ENCODE peak calls at places on chromosomes 2 and 18, in six cellular contexts. T is mesendoderm, F is prostate gland, R is MM.1S, D is HCT116, V is Peyer's patch. A is an unnamed sample.

GRCh38 chr2:236856856-236857616 is 228.7 kb upstream of the COPS8 start:
- DNase-seq in F (no peak), T (peak; percentile 79), R (no peak), D (no peak), V (no peak), A (peak; percentile 47)

GRCh38 chr2:126930970-126931590 is 32.4 kb downstream of the TEX51 start:
- DNase-seq in T (no peak), R (no peak), D (no peak), V (no peak), F (no peak), A (no peak)

GRCh38 chr2:128638311-128638710 is 319.6 kb upstream of the HS6ST1 start:
- DNase-seq in F (no peak), R (no peak), T (no peak), D (no peak), V (peak; percentile 42), A (no peak)

GRCh38 chr2:40412456-40412855 is 39.4 kb downstream of the SLC8A1 start:
- DNase-seq in F (no peak), T (no peak), D (peak; percentile 16), R (no peak), V (no peak), A (no peak)

GRCh38 chr2:44100351-44100750 is 68.3 kb upstream of the PPM1B start:
- DNase-seq in T (no peak), V (peak; percentile 52), R (peak; percentile 65), D (peak; percentile 16), F (no peak), A (peak; percentile 33)

GRCh38 chr18:49019446-49020045 is 68.8 kb upstream of the SMAD7 start:
- DNase-seq in F (no peak), R (no peak), D (no peak), T (no peak), V (peak; percentile 40), A (no peak)

GRCh38 chr2:13666582-13667414 is 950.1 kb downstream of the TRIB2 start:
- DNase-seq in F (no peak), V (no peak), T (no peak), R (peak; percentile 81), D (no peak), A (no peak)

GRCh38 chr2:135890830-135891229 is 14.6 kb upstream of the MCM6 start:
- DNase-seq in V (no peak), T (no peak), D (no peak), R (no peak), F (no peak), A (no peak)

GRCh38 chr2:208006833-208007232 is 18.5 kb downstream of the PLEKHM3 start:
- DNase-seq in F (no peak), T (no peak), D (no peak), R (no peak), V (no peak), A (no peak)

GRCh38 chr2:57711991-57712390 is 334.6 kb upstream of the VRK2 start:
- DNase-seq in F (no peak), V (no peak), D (no peak), R (no peak), T (no peak), A (no peak)

GRCh38 chr2:173290046-173290445 is 64.6 kb upstream of the CDCA7 start:
- DNase-seq in T (no peak), F (no peak), V (no peak), R (no peak), D (no peak), A (no peak)

GRCh38 chr2:127134235-127134634 is 27.3 kb upstream of the BIN1 start:
- DNase-seq in F (no peak), V (no peak), T (no peak), R (no peak), D (no peak), A (no peak)

GRCh38 chr2:152465541-152465940 is 130.6 kb downstream of the FMNL2 start:
- DNase-seq in V (no peak), F (no peak), T (no peak), D (no peak), R (no peak), A (peak; percentile 40)

GRCh38 chr18:79494936-79495335 is 99.2 kb downstream of the NFATC1 start:
- DNase-seq in D (no peak), F (no peak), V (peak; percentile 40), T (no peak), R (no peak), A (peak; percentile 49)

GRCh38 chr2:213316001-213316735 is 31.9 kb downstream of the SPAG16 start:
- DNase-seq in T (peak; percentile 15), D (peak; percentile 39), V (no peak), F (peak; percentile 38), R (no peak), A (no peak)

GRCh38 chr2:147223119-147223518 is 621.7 kb upstream of the ACVR2A start:
- DNase-seq in F (no peak), D (no peak), R (no peak), T (peak; percentile 27), V (no peak), A (no peak)

GRCh38 chr18:10006261-10006903 is 92.6 kb downstream of the VAPA start:
- DNase-seq in D (no peak), F (no peak), T (peak; percentile 23), V (no peak), R (no peak), A (no peak)

GRCh38 chr18:58860747-58861224 is 3.9 kb upstream of the ZNF532 start:
- DNase-seq in T (no peak), V (no peak), D (no peak), F (no peak), R (no peak), A (no peak)

GRCh38 chr2:170716851-170717598 is 1.9 kb downstream of the SP5 start:
- DNase-seq in D (no peak), R (no peak), F (no peak), T (peak; percentile 94), V (peak; percentile 53), A (no peak)

GRCh38 chr2:168635065-168635577 is 167.3 kb upstream of the NOSTRIN start:
- DNase-seq in T (peak; percentile 53), D (no peak), R (no peak), F (no peak), V (peak; percentile 64), A (no peak)

GRCh38 chr2:230714122-230714453 is 1.4 kb downstream of the CAB39 start:
- DNase-seq in F (no peak), T (peak; percentile 80), D (no peak), R (peak; percentile 27), V (no peak), A (no peak)

GRCh38 chr2:64406407-64406774 is 47.6 kb upstream of the LGALSL start:
- DNase-seq in R (no peak), F (no peak), D (no peak), T (no peak), V (peak; percentile 94), A (no peak)

GRCh38 chr18:55511277-55511676 is 76.7 kb downstream of the TCF4 start:
- DNase-seq in V (no peak), T (no peak), F (no peak), D (no peak), R (no peak), A (no peak)

GRCh38 chr18:55506074-55506473 is 81.9 kb downstream of the TCF4 start:
- DNase-seq in T (no peak), V (no peak), D (no peak), R (no peak), F (no peak), A (no peak)

GRCh38 chr18:55509631-55510372 is 78.2 kb downstream of the TCF4 start:
- DNase-seq in D (no peak), V (no peak), F (no peak), R (peak; percentile 16), T (peak; percentile 63), A (no peak)

GRCh38 chr18:55510809-55511208 is 77.2 kb downstream of the TCF4 start:
- DNase-seq in F (no peak), T (no peak), D (no peak), V (no peak), R (no peak), A (no peak)

GRCh38 chr18:55508637-55509036 is 79.4 kb downstream of the TCF4 start:
- DNase-seq in T (no peak), F (no peak), V (no peak), R (no peak), D (no peak), A (no peak)
- H3K4me3 ChIP-seq in T (no peak overlapping the region), F (no peak overlapping the region), V (no peak overlapping the region), R (no peak overlapping the region), D (no peak overlapping the region), A (no peak overlapping the region)

DNA sequence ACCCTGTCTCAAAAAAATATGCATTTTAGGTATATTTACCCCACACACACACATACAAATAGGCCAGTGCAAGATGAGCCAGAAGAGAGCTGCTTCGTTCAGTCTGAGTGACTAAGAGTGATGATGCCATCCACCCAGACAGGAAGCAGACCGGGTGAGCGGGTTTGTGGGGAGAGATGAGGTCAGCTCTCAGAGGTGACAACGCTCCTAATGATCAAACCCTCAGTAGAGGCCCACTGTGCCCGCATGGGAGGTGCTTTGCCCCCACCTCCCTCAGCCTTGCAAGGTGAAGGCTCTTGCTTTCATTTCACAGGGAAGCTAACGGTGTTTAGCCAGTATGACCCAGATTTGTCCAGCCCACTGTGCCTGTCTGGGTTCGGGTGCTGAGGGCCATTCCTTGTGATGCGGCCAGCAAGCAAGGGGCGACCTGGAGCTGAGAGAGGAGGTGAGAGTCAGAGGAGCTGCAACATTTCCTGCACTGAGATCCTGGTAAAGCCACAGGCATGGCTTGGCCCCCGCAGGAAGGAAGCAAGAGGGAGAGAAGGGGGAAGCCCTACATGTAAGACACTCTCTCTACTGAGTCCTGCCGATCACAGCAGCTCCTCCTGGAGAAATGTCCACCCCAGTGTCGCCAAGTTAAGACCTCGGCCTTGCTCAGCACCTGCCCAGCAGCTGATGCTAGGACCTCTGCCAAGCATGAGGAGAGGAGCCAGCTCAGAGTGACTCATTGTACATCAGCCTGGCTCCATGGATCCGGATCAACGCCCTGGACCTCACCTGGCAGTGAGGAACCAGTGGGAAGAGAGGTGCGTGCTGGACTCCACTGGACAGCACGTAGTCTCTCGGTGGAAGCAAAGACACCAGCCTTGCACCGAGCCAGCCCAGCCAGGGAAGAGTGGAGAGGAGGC is 37.0 kb downstream of the NIFK start:
- DNase-seq in F (peak; percentile 9), V (peak; percentile 82), R (no peak), T (peak; percentile 81), D (peak; percentile 71), A (peak; percentile 81)
- H3K27ac ChIP-seq in F (no peak overlapping the region), V (peak overlapping the region; percentile 14), R (no peak overlapping the region), T (no peak overlapping the region), D (peak overlapping the region; percentile 7), A (peak overlapping the region; percentile 45)

GRCh38 chr2:69600425-69600824 is 43.1 kb downstream of the AAK1 start:
- DNase-seq in F (no peak), D (no peak), R (no peak), T (no peak), V (no peak), A (no peak)
- H3K4me3 ChIP-seq in F (no peak overlapping the region), D (no peak overlapping the region), R (no peak overlapping the region), T (no peak overlapping the region), V (no peak overlapping the region), A (no peak overlapping the region)

GRCh38 chr2:10034333-10035052 is 8.9 kb upstream of the KLF11 start:
- DNase-seq in V (no peak), R (no peak), D (no peak), F (no peak), T (no peak), A (no peak)

GRCh38 chr2:10035053-10035422 is 8.3 kb upstream of the KLF11 start:
- DNase-seq in F (no peak), D (no peak), T (no peak), V (no peak), R (no peak), A (no peak)

GRCh38 chr2:10033251-10034006 is 9.9 kb upstream of the KLF11 start:
- DNase-seq in F (no peak), D (no peak), T (no peak), V (no peak), R (no peak), A (no peak)

GRCh38 chr2:10036095-10036879 is 7.1 kb upstream of the KLF11 start:
- DNase-seq in F (no peak), T (no peak), V (peak; percentile 68), R (peak; percentile 26), D (no peak), A (peak; percentile 77)

GRCh38 chr2:10035633-10036032 is 7.7 kb upstream of the KLF11 start:
- DNase-seq in D (no peak), F (no peak), V (no peak), R (no peak), T (no peak), A (no peak)
- H3K27ac ChIP-seq in D (no peak overlapping the region), F (no peak overlapping the region), V (no peak overlapping the region), R (no peak overlapping the region), T (no peak overlapping the region), A (peak overlapping the region; percentile 85)